ENCODE peak calls at places on chromosomes 11 and 22, in seven cellular contexts. U is NCI-H1092 treated with DMSO at 0.1 percent for 48 hours; Y is activated CD4-positive, alpha-beta memory T cell treated with anti-CD3 and anti-CD28 coated beads for 36 hours; H is A172; I is head of caudate nucleus; W is lower lobe of right lung; G is NCI-H2081. L is an unnamed sample.

GRCh38 chr22:39317756-39318506 is 1.5 kb downstream of the RPL3 start:
- DNase-seq in U (no peak), Y (no peak), H (no peak), I (no peak), W (no peak), G (no peak), L (no peak)

GRCh38 chr22:41574847-41575381 is 14.1 kb downstream of the CSDC2 start:
- DNase-seq in U (no peak), Y (no peak), H (no peak), I (peak; percentile 33), W (no peak), G (no peak), L (no peak)

GRCh38 chr22:45656577-45656976 is 15.1 kb upstream of the ATXN10 start:
- DNase-seq in U (no peak), Y (no peak), H (no peak), I (no peak), W (no peak), G (no peak), L (no peak)

GRCh38 chr22:47295982-47296381 is 533.5 kb downstream of the TBC1D22A start:
- DNase-seq in U (no peak), Y (no peak), H (no peak), I (no peak), W (no peak), G (no peak), L (no peak)

GRCh38 chr11:616320-617220 is 820 bp upstream of the IRF7 start:
- DNase-seq in U (no peak), Y (no peak), H (no peak), I (no peak), W (no peak), G (no peak), L (no peak)

GRCh38 chr11:93512965-93513667 is 30.1 kb downstream of the SMCO4 start:
- DNase-seq in U (no peak), Y (no peak), H (no peak), I (no peak), W (no peak), G (no peak), L (no peak)

GRCh38 chr11:38005597-38005996 is 1407.6 kb upstream of the RAG2 start:
- DNase-seq in U (no peak), Y (no peak), H (no peak), I (no peak), W (no peak), G (no peak), L (no peak)

GRCh38 chr11:125517116-125517804 is 21.2 kb upstream of the FEZ1 start:
- DNase-seq in U (peak; percentile 28), Y (no peak), H (peak; percentile 28), I (peak; percentile 68), W (no peak), G (no peak), L (peak; percentile 50)

GRCh38 chr11:116696381-116696941 is 76.3 kb downstream of the BUD13 start:
- DNase-seq in U (peak; percentile 58), Y (no peak), H (peak; percentile 47), I (peak; percentile 32), W (no peak), G (no peak), L (no peak)

GRCh38 chr22:50059185-50059880 is 1.2 kb upstream of the TTLL8 start:
- DNase-seq in U (no peak), Y (no peak), H (no peak), I (no peak), W (no peak), G (no peak), L (no peak)

GRCh38 chr22:42427211-42427610 is 5.0 kb downstream of the NFAM1 start:
- DNase-seq in U (no peak), Y (no peak), H (no peak), I (no peak), W (no peak), G (peak; percentile 42), L (no peak)

GRCh38 chr11:15918212-15918611 is 438.1 kb downstream of the SOX6 start:
- DNase-seq in U (peak; percentile 89), Y (no peak), H (no peak), I (no peak), W (no peak), G (peak; percentile 89), L (no peak)

GRCh38 chr11:4181780-4182721 is 87.5 kb downstream of the RRM1 start:
- DNase-seq in U (peak; percentile 18), Y (peak; percentile 64), H (peak; percentile 61), I (peak; percentile 67), W (peak; percentile 68), G (peak; percentile 12), L (no peak)

GRCh38 chr11:102010776-102011500 is 36.3 kb upstream of the CFAP300 start:
- DNase-seq in U (no peak), Y (no peak), H (peak; percentile 91), I (no peak), W (peak; percentile 83), G (no peak), L (no peak)

GRCh38 chr11:73386026-73386425 is 9.8 kb downstream of the RELT start:
- DNase-seq in U (no peak), Y (no peak), H (no peak), I (no peak), W (peak; percentile 82), G (no peak), L (no peak)

GRCh38 chr11:120828847-120829246 is 195.1 kb upstream of the TBCEL start:
- DNase-seq in U (no peak), Y (no peak), H (no peak), I (peak; percentile 52), W (no peak), G (no peak), L (no peak)

GRCh38 chr11:47786373-47786772 is 19.2 kb upstream of the FNBP4 start:
- DNase-seq in U (no peak), Y (no peak), H (no peak), I (peak; percentile 23), W (no peak), G (no peak), L (no peak)

GRCh38 chr11:113363406-113363805 is 24.2 kb upstream of the ANKK1 start:
- DNase-seq in U (no peak), Y (no peak), H (peak; percentile 62), I (peak; percentile 46), W (no peak), G (no peak), L (no peak)

GRCh38 chr11:17014774-17015638 is 792 bp upstream of the PLEKHA7 start:
- DNase-seq in U (peak; percentile 68), Y (peak; percentile 38), H (no peak), I (peak; percentile 18), W (no peak), G (no peak), L (no peak)

GRCh38 chr22:18987765-18988164 is 51.7 kb upstream of the PRODH start:
- DNase-seq in U (no peak), Y (peak; percentile 24), H (no peak), I (no peak), W (no peak), G (no peak), L (no peak)

GRCh38 chr22:40206561-40206960 is 28.8 kb downstream of the TNRC6B start:
- DNase-seq in U (no peak), Y (no peak), H (no peak), I (no peak), W (no peak), G (no peak), L (no peak)

GRCh38 chr11:124069429-124070401 is 28.6 kb upstream of the OR10G7 start:
- DNase-seq in U (peak; percentile 72), Y (peak; percentile 64), H (peak; percentile 12), I (peak; percentile 36), W (peak; percentile 66), G (peak; percentile 63), L (peak; percentile 29)

GRCh38 chr22:35638408-35638807 is 9.8 kb upstream of the APOL6 start:
- DNase-seq in U (no peak), Y (no peak), H (no peak), I (peak; percentile 55), W (peak; percentile 58), G (no peak), L (peak; percentile 46)

GRCh38 chr11:65709661-65710060 is 2.4 kb upstream of the KAT5 start:
- DNase-seq in U (no peak), Y (no peak), H (peak; percentile 29), I (no peak), W (no peak), G (no peak), L (no peak)

GRCh38 chr11:77467233-77467632 is 6.7 kb downstream of the PAK1 start:
- DNase-seq in U (no peak), Y (no peak), H (no peak), I (no peak), W (no peak), G (no peak), L (no peak)

GRCh38 chr11:12214751-12215150 is 104.4 kb downstream of the MICAL2 start:
- DNase-seq in U (no peak), Y (no peak), H (no peak), I (no peak), W (no peak), G (no peak), L (no peak)

GRCh38 chr11:2834893-2835767 is 50.4 kb downstream of the CDKN1C start:
- DNase-seq in U (no peak), Y (no peak), H (peak; percentile 52), I (no peak), W (no peak), G (no peak), L (no peak)

GRCh38 chr11:110463153-110463552 is 33.4 kb downstream of the FDX1 start:
- DNase-seq in U (peak; percentile 58), Y (peak; percentile 43), H (peak; percentile 6), I (peak; percentile 81), W (peak; percentile 61), G (peak; percentile 70), L (peak; percentile 47)

GRCh38 chr22:35661377-35661937 is 13.2 kb downstream of the APOL6 start:
- DNase-seq in U (no peak), Y (peak; percentile 51), H (no peak), I (no peak), W (no peak), G (no peak), L (no peak)

GRCh38 chr11:63961608-63962412 is 12.6 kb upstream of the COX8A start:
- DNase-seq in U (peak; percentile 22), Y (peak; percentile 43), H (peak; percentile 22), I (no peak), W (no peak), G (no peak), L (no peak)

GRCh38 chr11:40166892-40167291 is 1292.6 kb downstream of the LRRC4C start:
- DNase-seq in U (no peak), Y (no peak), H (no peak), I (no peak), W (no peak), G (no peak), L (no peak)

GRCh38 chr11:67321313-67321871 is 18.1 kb downstream of the SSH3 start:
- DNase-seq in U (no peak), Y (no peak), H (no peak), I (no peak), W (no peak), G (no peak), L (no peak)

GRCh38 chr11:113249491-113249763 is 65.0 kb upstream of the TTC12 start:
- DNase-seq in U (no peak), Y (peak; percentile 12), H (no peak), I (peak; percentile 55), W (no peak), G (no peak), L (no peak)

GRCh38 chr11:82864268-82864667 is 36.0 kb downstream of the PRCP start:
- DNase-seq in U (peak; percentile 9), Y (peak; percentile 24), H (peak; percentile 68), I (peak; percentile 87), W (peak; percentile 77), G (peak; percentile 47), L (peak; percentile 85)

GRCh38 chr11:29449280-29450074 is 567.4 kb downstream of the KCNA4 start:
- DNase-seq in U (no peak), Y (no peak), H (no peak), I (no peak), W (no peak), G (no peak), L (no peak)

GRCh38 chr22:44538071-44538470 is 40.0 kb upstream of the RTL6 start:
- DNase-seq in U (no peak), Y (no peak), H (peak; percentile 15), I (no peak), W (no peak), G (no peak), L (no peak)

GRCh38 chr11:8247312-8247711 is 16.4 kb downstream of the LMO1 start:
- DNase-seq in U (no peak), Y (peak; percentile 35), H (peak; percentile 27), I (no peak), W (peak; percentile 47), G (no peak), L (no peak)

GRCh38 chr22:42353883-42354727 is 78.1 kb downstream of the NFAM1 start:
- DNase-seq in U (peak; percentile 84), Y (no peak), H (no peak), I (no peak), W (no peak), G (peak; percentile 27), L (no peak)

L was measured in globus pallidus.